ENCODE peak calls at places on chromosomes 12 and 14, in six cellular contexts. One of them, this sample, is unnamed.
A peak's percentile ranks its signal among the peaks of the same experiment; 100 is the strongest.

GRCh38 chr14:104107611-104108569 is 22.4 kb downstream of the ASPG start:
- DNase-seq in endothelial cell: no peak
- DNase-seq in HTR-8/SVneo: no peak
- DNase-seq in colonic mucosa: peak; percentile 65
- DNase-seq in pons: no peak
- DNase-seq in CD8-positive, alpha-beta T cell: no peak
- DNase-seq in this sample: peak; percentile 68

GRCh38 chr14:89540009-89540829 is 123.2 kb upstream of the FOXN3 start:
- DNase-seq in colonic mucosa: no peak
- DNase-seq in pons: no peak
- DNase-seq in CD8-positive, alpha-beta T cell: no peak
- DNase-seq in endothelial cell: no peak
- DNase-seq in HTR-8/SVneo: no peak
- DNase-seq in this sample: no peak

GRCh38 chr14:39731912-39732311 is 299.7 kb upstream of the FBXO33 start:
- DNase-seq in CD8-positive, alpha-beta T cell: no peak
- DNase-seq in pons: no peak
- DNase-seq in HTR-8/SVneo: no peak
- DNase-seq in colonic mucosa: no peak
- DNase-seq in endothelial cell: no peak
- DNase-seq in this sample: no peak

GRCh38 chr14:24630087-24630871 is 3.7 kb downstream of the GZMB start:
- DNase-seq in CD8-positive, alpha-beta T cell: no peak
- DNase-seq in endothelial cell: no peak
- DNase-seq in pons: no peak
- DNase-seq in HTR-8/SVneo: no peak
- DNase-seq in colonic mucosa: no peak
- DNase-seq in this sample: no peak

GRCh38 chr14:68637106-68638021 is 155.5 kb downstream of the ZFP36L1 start:
- DNase-seq in colonic mucosa: peak; percentile 25
- DNase-seq in pons: peak; percentile 85
- DNase-seq in endothelial cell: no peak
- DNase-seq in CD8-positive, alpha-beta T cell: no peak
- DNase-seq in HTR-8/SVneo: no peak
- DNase-seq in this sample: no peak

GRCh38 chr14:60179296-60179924 is 14.2 kb upstream of the DHRS7 start:
- DNase-seq in CD8-positive, alpha-beta T cell: no peak
- DNase-seq in pons: no peak
- DNase-seq in colonic mucosa: no peak
- DNase-seq in HTR-8/SVneo: no peak
- DNase-seq in endothelial cell: no peak
- DNase-seq in this sample: no peak

GRCh38 chr14:89628521-89628920 is 211.5 kb upstream of the FOXN3 start:
- DNase-seq in colonic mucosa: no peak
- DNase-seq in CD8-positive, alpha-beta T cell: no peak
- DNase-seq in HTR-8/SVneo: no peak
- DNase-seq in endothelial cell: no peak
- DNase-seq in pons: no peak
- DNase-seq in this sample: no peak

GRCh38 chr14:67704484-67705089 is 2.9 kb downstream of the RDH12 start:
- DNase-seq in pons: peak; percentile 98
- DNase-seq in endothelial cell: peak; percentile 34
- DNase-seq in CD8-positive, alpha-beta T cell: peak; percentile 22
- DNase-seq in HTR-8/SVneo: peak; percentile 95
- DNase-seq in colonic mucosa: peak; percentile 40
- DNase-seq in this sample: peak; percentile 56

GRCh38 chr14:31955941-31956579 is 121.0 kb upstream of the ARHGAP5 start:
- DNase-seq in endothelial cell: no peak
- DNase-seq in CD8-positive, alpha-beta T cell: no peak
- DNase-seq in pons: no peak
- DNase-seq in colonic mucosa: no peak
- DNase-seq in HTR-8/SVneo: no peak
- DNase-seq in this sample: no peak

GRCh38 chr12:128387811-128388422 is 120.9 kb downstream of the TMEM132C start:
- DNase-seq in HTR-8/SVneo: no peak
- DNase-seq in CD8-positive, alpha-beta T cell: no peak
- DNase-seq in endothelial cell: no peak
- DNase-seq in pons: no peak
- DNase-seq in colonic mucosa: peak; percentile 46
- DNase-seq in this sample: peak; percentile 73

GRCh38 chr14:102539544-102540309 is 30.2 kb upstream of the ANKRD9 start:
- DNase-seq in endothelial cell: no peak
- DNase-seq in CD8-positive, alpha-beta T cell: no peak
- DNase-seq in pons: no peak
- DNase-seq in colonic mucosa: no peak
- DNase-seq in HTR-8/SVneo: no peak
- DNase-seq in this sample: peak; percentile 79

GRCh38 chr12:54591001-54591591 is 2.6 kb upstream of the PPP1R1A start:
- DNase-seq in colonic mucosa: no peak
- DNase-seq in CD8-positive, alpha-beta T cell: no peak
- DNase-seq in HTR-8/SVneo: no peak
- DNase-seq in pons: no peak
- DNase-seq in endothelial cell: no peak
- DNase-seq in this sample: peak; percentile 37

GRCh38 chr14:61145258-61145902 is 135.8 kb downstream of the TMEM30B start:
- DNase-seq in colonic mucosa: no peak
- DNase-seq in pons: no peak
- DNase-seq in HTR-8/SVneo: peak; percentile 97
- DNase-seq in endothelial cell: no peak
- DNase-seq in CD8-positive, alpha-beta T cell: no peak
- DNase-seq in this sample: peak; percentile 42

GRCh38 chr12:102970780-102971179 is 13.3 kb downstream of the ASCL1 start:
- DNase-seq in colonic mucosa: no peak
- DNase-seq in endothelial cell: no peak
- DNase-seq in HTR-8/SVneo: no peak
- DNase-seq in CD8-positive, alpha-beta T cell: no peak
- DNase-seq in pons: no peak
- DNase-seq in this sample: no peak

This sample was measured in hepatocyte.